ENCODE peak calls at places on chromosome 10, in six cellular contexts. G is upper lobe of right lung, R is brain microvascular endothelial cell, W is GM06990, V is esophagus squamous epithelium, M is fibroblast of lung. C is an unnamed sample.

GRCh38 chr10:29471483-29471859 is 163.3 kb downstream of the SVIL start:
- DNase-seq in V (no peak), R (peak; percentile 52), M (peak; percentile 90), G (no peak), W (no peak), C (no peak)

GRCh38 chr10:132283604-132284382 is 24.0 kb downstream of the STK32C start:
- DNase-seq in G (no peak), W (no peak), R (no peak), V (no peak), M (no peak), C (no peak)

GRCh38 chr10:110498982-110499795 is 1.5 kb downstream of the DUSP5 start:
- DNase-seq in G (no peak), W (peak; percentile 69), M (peak; percentile 69), V (no peak), R (no peak), C (peak; percentile 74)

GRCh38 chr10:132848951-132849545 is 63.1 kb upstream of the NKX6-2 start:
- DNase-seq in V (no peak), G (peak; percentile 48), W (no peak), R (no peak), M (no peak), C (no peak)

GRCh38 chr10:91891285-91892001 is 17.8 kb downstream of the FGFBP3 start:
- DNase-seq in W (no peak), V (no peak), R (peak; percentile 64), M (peak; percentile 34), G (no peak), C (no peak)

GRCh38 chr10:48506147-48506917 is 98.5 kb downstream of the ARHGAP22 start:
- DNase-seq in G (no peak), R (peak; percentile 31), V (no peak), M (peak; percentile 25), W (no peak), C (peak; percentile 74)

GRCh38 chr10:14953452-14954000 is 370 bp downstream of the DCLRE1C start:
- DNase-seq in G (no peak), R (peak; percentile 56), W (peak; percentile 80), M (peak; percentile 73), V (peak; percentile 60), C (peak; percentile 86)

GRCh38 chr10:110007171-110007700 is 548 bp upstream of the ADD3 start:
- DNase-seq in R (no peak), V (peak; percentile 41), W (no peak), G (no peak), M (peak; percentile 33), C (peak; percentile 94)

GRCh38 chr10:93993782-93994668 is at the start of gene PLCE1:
- DNase-seq in G (peak; percentile 82), V (no peak), R (no peak), W (peak; percentile 18), M (peak; percentile 31), C (peak; percentile 65)

GRCh38 chr10:25522946-25523608 is 348.3 kb downstream of the GPR158 start:
- DNase-seq in V (no peak), M (peak; percentile 41), G (no peak), R (no peak), W (no peak), C (no peak)

GRCh38 chr10:4242561-4243035 is 457.6 kb upstream of the KLF6 start:
- DNase-seq in W (no peak), G (no peak), M (peak; percentile 98), R (peak; percentile 91), V (no peak), C (no peak)

GRCh38 chr10:132101529-132101928 is 35.8 kb downstream of the JAKMIP3 start:
- DNase-seq in W (no peak), V (no peak), R (no peak), G (no peak), M (no peak), C (peak; percentile 39)

GRCh38 chr10:120186506-120186905 is 270.5 kb upstream of the PLPP4 start:
- DNase-seq in R (no peak), M (no peak), G (no peak), W (no peak), V (no peak), C (no peak)

GRCh38 chr10:77801474-77802238 is 124.9 kb downstream of the DLG5 start:
- DNase-seq in V (no peak), W (peak; percentile 35), G (no peak), M (peak; percentile 78), R (peak; percentile 10), C (no peak)

GRCh38 chr10:4506087-4506486 is 319.9 kb upstream of the AKR1E2 start:
- DNase-seq in M (peak; percentile 35), V (no peak), W (no peak), G (no peak), R (peak; percentile 11), C (no peak)

GRCh38 chr10:32377458-32378370 is 30.8 kb upstream of the EPC1 start:
- DNase-seq in M (peak; percentile 51), R (peak; percentile 47), V (no peak), G (no peak), W (peak; percentile 46), C (peak; percentile 68)

GRCh38 chr10:66204838-66205237 is 721.0 kb upstream of the LRRTM3 start:
- DNase-seq in G (no peak), M (no peak), R (no peak), V (no peak), W (no peak), C (no peak)

GRCh38 chr10:99432047-99432446 is 1.6 kb upstream of the GOT1 start:
- DNase-seq in G (no peak), M (no peak), R (no peak), V (no peak), W (no peak), C (no peak)

GRCh38 chr10:43125274-43125845 is 12.9 kb upstream of the CSGALNACT2 start:
- DNase-seq in V (no peak), R (no peak), M (no peak), G (no peak), W (no peak), C (no peak)
- H3K27me3 ChIP-seq in V (no peaks in the 10 kb centered on the region), R (no peaks in the 10 kb centered on the region), M (no peaks in the 10 kb centered on the region), G (no peaks in the 10 kb centered on the region), W (no peaks in the 10 kb centered on the region), C (peaks cover 4% of the 10 kb centered on the region)

GRCh38 chr10:96395931-96396877 is 37.4 kb upstream of the OPALIN start:
- DNase-seq in R (peak; percentile 63), M (peak; percentile 57), W (peak; percentile 34), V (no peak), G (peak; percentile 77), C (peak; percentile 50)
- H3K27me3 ChIP-seq in R (peaks cover 12% of the 10 kb centered on the region), M (peaks cover 4% of the 10 kb centered on the region), W (no peaks in the 10 kb centered on the region), V (peaks cover 8% of the 10 kb centered on the region), G (no peaks in the 10 kb centered on the region), C (peaks cover 56% of the 10 kb centered on the region)

DNA sequence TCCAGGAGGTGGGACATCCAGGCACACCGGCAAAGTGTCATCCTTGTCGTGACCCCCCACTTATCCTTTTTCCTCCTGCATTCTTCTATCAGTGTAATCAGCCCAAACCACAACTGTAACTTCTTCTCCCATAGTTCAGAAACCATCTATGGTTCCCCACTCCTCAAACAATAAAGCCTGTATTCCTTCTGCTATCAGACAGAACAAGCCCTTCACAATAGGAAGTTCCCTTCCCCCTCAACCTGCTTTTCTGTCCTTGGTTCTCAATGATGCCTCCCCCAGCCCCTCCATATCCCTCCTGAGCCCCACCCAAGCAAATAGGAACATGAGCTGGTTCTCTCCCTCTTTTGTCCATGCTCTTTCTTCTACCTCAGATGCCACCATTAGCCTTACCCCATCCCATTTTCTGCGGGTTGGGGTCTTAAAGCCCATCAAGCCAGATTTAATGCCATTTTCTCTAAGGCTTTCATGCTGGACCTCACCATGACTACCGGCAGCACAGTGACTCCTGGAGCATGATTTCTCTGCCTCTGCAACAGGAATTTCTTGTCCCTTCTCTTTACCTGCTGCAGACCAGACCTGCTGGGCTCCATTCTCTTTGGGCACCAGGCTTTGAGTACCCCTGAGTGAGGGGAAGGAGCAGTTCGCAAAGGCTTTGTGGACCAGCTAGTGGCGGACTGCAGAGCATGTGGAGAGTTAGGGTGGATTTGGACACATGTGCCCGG is 92.8 kb upstream of the PAX2 start:
- DNase-seq in W (no peak), G (no peak), R (no peak), V (no peak), M (no peak), C (no peak)
- H3K27me3 ChIP-seq in W (peaks cover 3% of the 10 kb centered on the region), G (peaks cover 73% of the 10 kb centered on the region), R (peaks cover 49% of the 10 kb centered on the region), V (peaks cover 14% of the 10 kb centered on the region), M (peaks cover 31% of the 10 kb centered on the region), C (peaks cover 59% of the 10 kb centered on the region)

GRCh38 chr10:123149568-123150228 is 1.8 kb downstream of the HMX2 start:
- DNase-seq in V (no peak), R (no peak), M (peak; percentile 45), G (peak; percentile 70), W (peak; percentile 78), C (no peak)

GRCh38 chr10:123148414-123149161 is 652 bp downstream of the HMX2 start:
- DNase-seq in G (no peak), R (no peak), M (no peak), V (no peak), W (peak; percentile 58), C (no peak)

GRCh38 chr10:123147635-123148413 is at the start of gene HMX2:
- DNase-seq in W (peak; percentile 89), V (no peak), M (no peak), G (no peak), R (no peak), C (no peak)

GRCh38 chr10:123150229-123150985 is 2.5 kb downstream of the HMX2 start:
- DNase-seq in M (no peak), W (no peak), R (no peak), V (no peak), G (no peak), C (no peak)

GRCh38 chr10:123149162-123149567 is 1.2 kb downstream of the HMX2 start:
- DNase-seq in V (no peak), R (no peak), G (no peak), M (no peak), W (no peak), C (no peak)
- H3K27me3 ChIP-seq in V (peaks cover 36% of the 10 kb centered on the region), R (peaks cover 80% of the 10 kb centered on the region), G (peaks cover 94% of the 10 kb centered on the region), M (peaks cover 79% of the 10 kb centered on the region), W (no peaks in the 10 kb centered on the region), C (peaks cover 68% of the 10 kb centered on the region)

GRCh38 chr10:44388641-44389040 is 3.7 kb upstream of the CXCL12 start:
- DNase-seq in M (no peak), G (peak; percentile 26), R (no peak), W (no peak), V (no peak), C (no peak)
- H3K27me3 ChIP-seq in M (peaks cover 7% of the 10 kb centered on the region), G (peaks cover 25% of the 10 kb centered on the region), R (no peaks in the 10 kb centered on the region), W (no peaks in the 10 kb centered on the region), V (peaks cover 16% of the 10 kb centered on the region), C (peaks cover 22% of the 10 kb centered on the region)